ENCODE peak calls at places on chromosomes 6 and 20, in four cellular contexts. One of them, this sample, is unnamed.

GRCh38 chr6:111418971-111419693 is 63.9 kb downstream of the REV3L start:
- DNase-seq in anterior cingulate cortex: no peak
- DNase-seq in A549: no peak
- DNase-seq in T-cell: no peak
- DNase-seq in this sample: no peak

GRCh38 chr20:35734777-35735649 is 7.0 kb downstream of the RBM39 start:
- DNase-seq in anterior cingulate cortex: no peak
- DNase-seq in A549: no peak
- DNase-seq in T-cell: no peak
- DNase-seq in this sample: no peak

GRCh38 chr20:46674253-46675083 is 14.8 kb downstream of the TP53RK start:
- DNase-seq in anterior cingulate cortex: no peak
- DNase-seq in A549: no peak
- DNase-seq in T-cell: no peak
- DNase-seq in this sample: no peak

GRCh38 chr20:49583669-49584417 is 15.9 kb upstream of the PTGIS start:
- DNase-seq in anterior cingulate cortex: no peak
- DNase-seq in A549: peak
- DNase-seq in T-cell: no peak
- DNase-seq in this sample: no peak

GRCh38 chr6:12064125-12064524 is 52.0 kb downstream of the HIVEP1 start:
- DNase-seq in anterior cingulate cortex: no peak
- DNase-seq in A549: no peak
- DNase-seq in T-cell: no peak
- DNase-seq in this sample: no peak

GRCh38 chr20:63344616-63345327 is 16.4 kb downstream of the CHRNA4 start:
- DNase-seq in anterior cingulate cortex: no peak
- DNase-seq in A549: no peak
- DNase-seq in T-cell: no peak
- DNase-seq in this sample: no peak

GRCh38 chr6:134757911-134758361 is 192.0 kb downstream of the ALDH8A1 start:
- DNase-seq in anterior cingulate cortex: no peak
- DNase-seq in A549: no peak
- DNase-seq in T-cell: no peak
- DNase-seq in this sample: no peak

GRCh38 chr20:20525756-20526155 is 157.9 kb downstream of the INSM1 start:
- DNase-seq in anterior cingulate cortex: no peak
- DNase-seq in A549: no peak
- DNase-seq in T-cell: no peak
- DNase-seq in this sample: peak

GRCh38 chr6:106005013-106005412 is 81.1 kb upstream of the PRDM1 start:
- DNase-seq in anterior cingulate cortex: no peak
- DNase-seq in A549: no peak
- DNase-seq in T-cell: no peak
- DNase-seq in this sample: no peak

GRCh38 chr6:163738304-163738703 is 323.8 kb downstream of the QKI start:
- DNase-seq in anterior cingulate cortex: no peak
- DNase-seq in A549: no peak
- DNase-seq in T-cell: no peak
- DNase-seq in this sample: no peak